ENCODE peak calls at places on chromosomes 12 and 14, in five cellular contexts. V, H, Y, U and X are unnamed samples.

GRCh38 chr14:71482701-71483100 is 449.5 kb upstream of the RGS6 start:
- DNase-seq in Y (no peak), U (no peak), H (no peak), V (no peak), X (no peak)

GRCh38 chr12:65463082-65463481 is 184.6 kb downstream of the MSRB3 start:
- DNase-seq in V (no peak), H (no peak), Y (no peak), U (no peak), X (no peak)

GRCh38 chr14:81449114-81449513 is 49.0 kb upstream of the STON2 start:
- DNase-seq in U (no peak), Y (no peak), H (no peak), V (no peak), X (no peak)

GRCh38 chr12:123854918-123855317 is 92.8 kb downstream of the DNAH10 start:
- DNase-seq in V (peak), H (no peak), U (no peak), Y (no peak), X (no peak)

GRCh38 chr12:45991289-45992249 is 1.2 kb upstream of the SCAF11 start:
- DNase-seq in V (peak), U (peak), H (peak), Y (peak), X (peak)

GRCh38 chr12:92242917-92243316 is 97.3 kb upstream of the BTG1 start:
- DNase-seq in V (no peak), U (no peak), Y (no peak), H (no peak), X (no peak)

GRCh38 chr12:124761876-124762275 is 101.8 kb downstream of the SCARB1 start:
- DNase-seq in V (no peak), U (no peak), Y (no peak), H (no peak), X (no peak)

GRCh38 chr14:104971447-104972240 is 6.5 kb downstream of the AHNAK2 start:
- DNase-seq in Y (no peak), U (no peak), V (no peak), H (no peak), X (no peak)

GRCh38 chr12:87259405-87259804 is 769.8 kb downstream of the C12orf50 start:
- DNase-seq in H (no peak), U (no peak), V (no peak), Y (peak), X (no peak)

GRCh38 chr12:67917811-67918210 is 71.4 kb upstream of the IFNG-AS1 start:
- DNase-seq in Y (no peak), V (no peak), H (no peak), U (no peak), X (no peak)

GRCh38 chr12:132282031-132282949 is 47.1 kb downstream of the GALNT9 start:
- DNase-seq in Y (no peak), U (no peak), V (no peak), H (no peak), X (no peak)

DNA sequence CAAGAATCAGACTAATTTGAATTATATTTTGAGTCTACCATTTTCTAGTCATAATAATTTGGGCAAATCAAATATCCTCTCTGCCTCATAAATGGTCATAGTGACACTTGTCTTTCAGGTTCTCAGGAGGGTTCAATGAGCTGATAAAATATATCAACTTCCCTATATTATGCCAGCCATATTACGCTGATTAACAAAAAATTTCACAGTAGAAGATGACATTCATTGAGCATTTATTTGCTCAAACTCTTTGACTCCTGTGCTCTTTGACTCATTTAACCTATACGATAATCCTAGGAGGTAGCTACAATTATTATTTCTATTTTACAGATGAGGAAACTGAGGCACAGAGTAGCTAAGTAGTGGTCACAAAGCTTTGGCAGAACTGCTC is 60.0 kb upstream of the CCDC91 start:
- DNase-seq in U (no peak), Y (no peak), V (no peak), H (no peak), X (no peak)
- H2AFZ ChIP-seq in U (no peak), Y (peak), V (no peak), H (no peak), X (no peak)

GRCh38 chr14:101559624-101560533 is 1.4 kb upstream of the DIO3 start:
- DNase-seq in H (no peak), U (no peak), V (peak), Y (peak), X (no peak)
- TF ChIP-seq CTCF in H (no peak), U (no peak), V (peak), Y (peak), X (no peak)

GRCh38 chr12:101172316-101172715 is 37.7 kb downstream of the SLC5A8 start:
- DNase-seq in Y (no peak), H (peak), U (no peak), V (peak), X (peak)
- TF ChIP-seq EZH2phosphoT487 in Y (no peak), H (no peak), U (no peak), V (no peak), X (no peak)

DNA sequence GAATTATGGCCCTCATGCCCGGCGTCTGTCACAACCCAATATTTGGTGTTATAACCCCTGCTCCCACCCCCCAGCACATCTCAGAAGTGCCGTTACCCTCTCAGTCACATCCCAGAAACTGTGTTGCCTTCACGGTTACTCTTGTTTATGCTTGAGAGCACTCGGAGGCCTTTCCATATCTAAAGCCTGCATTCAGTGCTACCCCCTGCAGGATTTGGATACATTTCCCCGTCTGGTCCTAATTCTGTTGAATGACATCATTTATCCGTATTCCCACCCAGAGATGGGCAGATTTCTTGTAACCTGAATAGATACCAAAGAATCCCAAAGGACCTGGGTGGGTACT is 19.1 kb upstream of the FOS start:
- DNase-seq in H (no peak), U (no peak), V (no peak), Y (peak), X (no peak)
- H2AFZ ChIP-seq in H (peak), U (peak), V (peak), Y (peak), X (peak)